ENCODE peak calls at places on chromosomes 7 and 10, in six cellular contexts. J is CD4-positive, alpha-beta memory T cell; S is posterior vena cava; E is HCT116; H is A549; M is mammary epithelial cell. R is an unnamed sample.

GRCh38 chr10:35412900-35413491 is 76.7 kb downstream of the CCNY start:
- DNase-seq in J (no peak), M (peak; percentile 70), H (no peak), S (no peak), E (no peak), R (no peak)

GRCh38 chr7:84085147-84085546 is 109.4 kb downstream of the SEMA3A start:
- DNase-seq in M (peak; percentile 28), S (no peak), H (no peak), E (no peak), J (no peak), R (no peak)

GRCh38 chr10:8400151-8400550 is 345.7 kb downstream of the GATA3 start:
- DNase-seq in H (no peak), S (no peak), J (no peak), M (no peak), E (no peak), R (no peak)

GRCh38 chr10:130221456-130222375 is 85.5 kb downstream of the GLRX3 start:
- DNase-seq in H (no peak), J (no peak), M (no peak), E (no peak), S (peak; percentile 53), R (peak; percentile 44)

GRCh38 chr10:13525683-13526082 is 3.1 kb downstream of the BEND7 start:
- DNase-seq in J (no peak), E (no peak), S (no peak), M (no peak), H (no peak), R (no peak)

GRCh38 chr7:29613100-29613499 is 49.5 kb downstream of the PRR15 start:
- DNase-seq in E (no peak), S (no peak), J (no peak), H (no peak), M (no peak), R (no peak)

GRCh38 chr10:68235591-68235990 is 3.7 kb upstream of the ATOH7 start:
- DNase-seq in J (no peak), S (no peak), M (no peak), H (no peak), E (no peak), R (no peak)

GRCh38 chr7:17558558-17559332 is 260.3 kb downstream of the AHR start:
- DNase-seq in E (no peak), J (no peak), S (no peak), M (no peak), H (peak; percentile 90), R (no peak)

GRCh38 chr10:51832652-51833383 is 133.4 kb upstream of the CSTF2T start:
- DNase-seq in S (no peak), J (no peak), M (peak; percentile 99), H (peak; percentile 57), E (peak; percentile 79), R (no peak)

GRCh38 chr10:79320785-79321493 is 26.3 kb upstream of the PPIF start:
- DNase-seq in E (no peak), J (no peak), H (peak; percentile 83), M (peak; percentile 99), S (peak; percentile 58), R (no peak)

GRCh38 chr10:90321132-90321816 is 536.6 kb downstream of the HTR7 start:
- DNase-seq in S (no peak), J (no peak), H (no peak), E (no peak), M (peak; percentile 27), R (no peak)

GRCh38 chr10:132247943-132248342 is 59.8 kb downstream of the STK32C start:
- DNase-seq in E (no peak), S (no peak), M (no peak), H (no peak), J (no peak), R (no peak)

GRCh38 chr10:10044959-10045764 is 972.5 kb upstream of the CELF2 start:
- DNase-seq in J (no peak), M (no peak), S (no peak), H (no peak), E (no peak), R (no peak)

GRCh38 chr10:54469587-54470323 is 331.3 kb downstream of the PCDH15 start:
- DNase-seq in S (peak; percentile 36), M (no peak), J (no peak), E (no peak), H (no peak), R (peak; percentile 22)

GRCh38 chr7:20280475-20281351 is 50.0 kb upstream of the ITGB8 start:
- DNase-seq in M (no peak), H (no peak), E (no peak), S (no peak), J (no peak), R (no peak)

GRCh38 chr7:78191475-78192079 is 393.0 kb downstream of the PHTF2 start:
- DNase-seq in E (no peak), H (no peak), J (no peak), M (no peak), S (no peak), R (no peak)

GRCh38 chr7:29113384-29114102 is 32.8 kb downstream of the CPVL start:
- DNase-seq in S (no peak), E (peak; percentile 36), J (no peak), M (peak; percentile 91), H (peak; percentile 15), R (no peak)

GRCh38 chr10:117664288-117664687 is 121.7 kb downstream of the EMX2 start:
- DNase-seq in E (no peak), M (no peak), J (no peak), S (no peak), H (no peak), R (no peak)

GRCh38 chr7:30618080-30618676 is 23.5 kb downstream of the GARS1 start:
- DNase-seq in E (no peak), S (no peak), M (no peak), H (no peak), J (no peak), R (no peak)

GRCh38 chr10:126504051-126504760 is 115.9 kb upstream of the ADAM12 start:
- DNase-seq in H (peak; percentile 74), E (peak; percentile 68), M (peak; percentile 30), S (peak; percentile 80), J (peak; percentile 20), R (no peak)

GRCh38 chr7:19677201-19677600 is 31.6 kb downstream of the POLR1F start:
- DNase-seq in M (no peak), H (no peak), E (no peak), J (no peak), S (no peak), R (no peak)

GRCh38 chr7:134480730-134481129 is 21.8 kb upstream of the AKR1B1 start:
- DNase-seq in H (peak; percentile 59), J (no peak), E (peak; percentile 36), S (no peak), M (peak; percentile 36), R (no peak)

GRCh38 chr7:115094163-115094562 is 172.3 kb downstream of the MDFIC start:
- DNase-seq in M (no peak), S (no peak), J (no peak), E (no peak), H (no peak), R (no peak)

GRCh38 chr10:117477961-117478670 is 64.4 kb upstream of the EMX2 start:
- DNase-seq in S (no peak), J (no peak), E (peak; percentile 83), M (peak; percentile 91), H (peak; percentile 66), R (no peak)

GRCh38 chr10:98088186-98088971 is 46.1 kb upstream of the R3HCC1L start:
- DNase-seq in S (no peak), E (no peak), H (no peak), J (no peak), M (no peak), R (no peak)

GRCh38 chr7:67593807-67594206 is 597.2 kb downstream of the TYW1 start:
- DNase-seq in E (no peak), S (no peak), M (no peak), J (no peak), H (no peak), R (no peak)

GRCh38 chr7:93307131-93307660 is 75.0 kb downstream of the VPS50 start:
- DNase-seq in H (peak; percentile 5), E (no peak), M (peak; percentile 51), J (no peak), S (no peak), R (no peak)

GRCh38 chr7:29946428-29947186 is 43.0 kb downstream of the SCRN1 start:
- DNase-seq in S (no peak), H (peak; percentile 46), M (no peak), J (no peak), E (peak; percentile 42), R (no peak)

GRCh38 chr10:99619090-99619800 is 994 bp downstream of the SLC25A28 start:
- DNase-seq in M (peak; percentile 30), J (no peak), S (no peak), E (no peak), H (no peak), R (no peak)

GRCh38 chr10:75450062-75450429 is 18.6 kb downstream of the LRMDA start:
- DNase-seq in E (no peak), H (no peak), M (no peak), S (no peak), J (no peak), R (no peak)

GRCh38 chr7:127250312-127251047 is 2.3 kb downstream of the GRM8 start:
- DNase-seq in H (peak; percentile 4), S (no peak), M (peak; percentile 1), J (peak; percentile 3), E (no peak), R (no peak)

GRCh38 chr10:12484945-12485805 is 135.8 kb downstream of the CAMK1D start:
- DNase-seq in H (peak; percentile 13), E (no peak), M (no peak), J (peak; percentile 13), S (peak; percentile 75), R (no peak)

GRCh38 chr10:96287392-96288105 is 16.2 kb upstream of the BLNK start:
- DNase-seq in H (peak; percentile 31), M (peak; percentile 53), E (no peak), J (no peak), S (no peak), R (no peak)

GRCh38 chr10:77943086-77943901 is 16.7 kb upstream of the DLG5 start:
- DNase-seq in S (no peak), M (peak; percentile 81), H (peak; percentile 43), E (peak; percentile 57), J (no peak), R (no peak)

R was measured in upper lobe of right lung.